ENCODE peak calls at places on chromosomes 11 and 22, in six cellular contexts. One of them, this sample, is unnamed.

GRCh38 chr11:66495401-66495844 is 15.0 kb upstream of the BBS1 start:
- DNase-seq in GM12878: no peak
- DNase-seq in SK-N-SH: no peak
- DNase-seq in GM12891: no peak
- DNase-seq in K562: no peak
- DNase-seq in GM12892: no peak
- DNase-seq in this sample: peak

GRCh38 chr22:49749885-49750510 is 77.7 kb downstream of the BRD1 start:
- DNase-seq in GM12891: no peak
- DNase-seq in GM12878: no peak
- DNase-seq in K562: no peak
- DNase-seq in GM12892: no peak
- DNase-seq in SK-N-SH: peak
- DNase-seq in this sample: no peak

GRCh38 chr11:111631034-111631665 is 28.9 kb downstream of the SIK2 start:
- DNase-seq in SK-N-SH: no peak
- DNase-seq in GM12878: no peak
- DNase-seq in GM12891: no peak
- DNase-seq in K562: no peak
- DNase-seq in GM12892: no peak
- DNase-seq in this sample: no peak

GRCh38 chr11:9675691-9676090 is 11.8 kb downstream of the SWAP70 start:
- DNase-seq in GM12892: no peak
- DNase-seq in GM12878: no peak
- DNase-seq in SK-N-SH: no peak
- DNase-seq in K562: no peak
- DNase-seq in GM12891: no peak
- DNase-seq in this sample: no peak

GRCh38 chr11:72646024-72646423 is 28.2 kb downstream of the PDE2A start:
- DNase-seq in GM12891: no peak
- DNase-seq in GM12892: no peak
- DNase-seq in GM12878: no peak
- DNase-seq in K562: no peak
- DNase-seq in SK-N-SH: no peak
- DNase-seq in this sample: no peak

GRCh38 chr22:32823024-32823730 is 21.7 kb downstream of the TIMP3 start:
- DNase-seq in SK-N-SH: peak
- DNase-seq in GM12878: no peak
- DNase-seq in GM12891: no peak
- DNase-seq in K562: peak
- DNase-seq in GM12892: no peak
- DNase-seq in this sample: peak

GRCh38 chr11:64136767-64137166 is 29.1 kb downstream of the MACROD1 start:
- DNase-seq in K562: no peak
- DNase-seq in GM12891: no peak
- DNase-seq in GM12892: no peak
- DNase-seq in SK-N-SH: no peak
- DNase-seq in GM12878: no peak
- DNase-seq in this sample: no peak

GRCh38 chr22:36873614-36874308 is 13.0 kb downstream of the NCF4 start:
- DNase-seq in GM12892: peak
- DNase-seq in SK-N-SH: peak
- DNase-seq in GM12878: peak
- DNase-seq in GM12891: peak
- DNase-seq in K562: peak
- DNase-seq in this sample: no peak

GRCh38 chr11:1530686-1531256 is 41.3 kb downstream of the DUSP8 start:
- DNase-seq in GM12891: no peak
- DNase-seq in GM12892: no peak
- DNase-seq in GM12878: no peak
- DNase-seq in SK-N-SH: no peak
- DNase-seq in K562: no peak
- DNase-seq in this sample: no peak

GRCh38 chr22:17043521-17043920 is 35.5 kb upstream of the GAB4 start:
- DNase-seq in GM12891: no peak
- DNase-seq in K562: no peak
- DNase-seq in GM12878: peak
- DNase-seq in GM12892: no peak
- DNase-seq in SK-N-SH: no peak
- DNase-seq in this sample: no peak

GRCh38 chr11:102935514-102935913 is 20.0 kb downstream of the MMP13 start:
- DNase-seq in SK-N-SH: no peak
- DNase-seq in K562: no peak
- DNase-seq in GM12878: no peak
- DNase-seq in GM12892: no peak
- DNase-seq in GM12891: no peak
- DNase-seq in this sample: no peak

GRCh38 chr11:37468344-37468743 is 870.3 kb upstream of the RAG2 start:
- DNase-seq in K562: no peak
- DNase-seq in GM12878: no peak
- DNase-seq in GM12891: no peak
- DNase-seq in SK-N-SH: no peak
- DNase-seq in GM12892: no peak
- DNase-seq in this sample: no peak

GRCh38 chr22:37544955-37545702 is 15.2 kb upstream of the CDC42EP1 start:
- DNase-seq in GM12892: no peak
- DNase-seq in GM12878: no peak
- DNase-seq in GM12891: peak
- DNase-seq in SK-N-SH: peak
- DNase-seq in K562: no peak
- DNase-seq in this sample: peak

GRCh38 chr22:17866127-17866526 is 91.9 kb upstream of the BID start:
- DNase-seq in GM12892: no peak
- DNase-seq in K562: no peak
- DNase-seq in GM12891: no peak
- DNase-seq in SK-N-SH: no peak
- DNase-seq in GM12878: no peak
- DNase-seq in this sample: no peak

GRCh38 chr11:29490951-29491350 is 525.9 kb downstream of the KCNA4 start:
- DNase-seq in GM12878: no peak
- DNase-seq in GM12892: no peak
- DNase-seq in K562: no peak
- DNase-seq in SK-N-SH: no peak
- DNase-seq in GM12891: no peak
- DNase-seq in this sample: no peak

DNA sequence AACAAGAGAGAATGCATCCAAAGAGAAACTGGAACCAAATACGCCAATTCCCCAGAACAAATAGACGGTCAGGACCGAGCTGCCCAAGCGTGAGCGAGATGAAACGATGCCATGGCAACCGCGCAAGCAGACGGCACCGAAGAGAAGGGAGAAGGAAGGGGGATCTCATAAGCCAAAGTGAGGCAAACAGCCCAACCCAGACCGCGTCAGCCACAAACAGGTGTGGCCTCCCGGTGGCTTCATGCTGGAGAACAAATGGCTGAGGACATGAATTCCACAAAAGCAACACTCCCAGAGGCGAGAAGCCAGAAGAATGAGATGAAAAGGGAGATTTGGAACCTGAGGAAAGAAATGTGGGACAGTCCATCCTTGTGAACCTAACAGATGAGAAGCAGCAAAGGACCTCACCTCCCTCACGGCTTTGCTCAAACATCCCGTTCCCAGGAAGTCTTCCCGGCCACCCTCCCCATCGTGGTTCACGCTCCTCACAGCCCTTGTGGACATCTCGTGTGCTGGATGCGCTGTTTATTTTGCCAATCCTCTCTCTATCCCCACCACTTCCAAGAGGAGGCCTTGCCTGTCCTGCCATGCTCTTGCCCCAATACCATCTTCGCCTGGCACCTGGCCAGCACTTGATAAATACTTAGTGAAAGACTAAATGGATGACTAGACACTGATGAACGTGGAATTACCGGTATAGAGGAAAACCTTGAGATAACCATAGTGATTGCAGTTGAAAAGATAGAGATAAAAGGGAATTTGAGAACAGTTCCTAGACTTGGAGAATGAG is 89.2 kb upstream of the RTL6 start:
- DNase-seq in GM12878: no peak
- DNase-seq in K562: no peak
- DNase-seq in SK-N-SH: no peak
- DNase-seq in GM12892: no peak
- DNase-seq in GM12891: no peak
- DNase-seq in this sample: no peak
- TF ChIP-seq TAF1 in GM12878: no peak
- TF ChIP-seq TAF1 in K562: no peak
- TF ChIP-seq TAF1 in SK-N-SH: no peak
- TF ChIP-seq TAF1 in GM12892: no peak
- TF ChIP-seq TAF1 in GM12891: no peak
- TF ChIP-seq TAF1 in this sample: no peak

GRCh38 chr22:46640293-46640692 is 20.1 kb downstream of the GRAMD4 start:
- DNase-seq in SK-N-SH: no peak
- DNase-seq in GM12892: no peak
- DNase-seq in K562: no peak
- DNase-seq in GM12878: no peak
- DNase-seq in GM12891: no peak
- DNase-seq in this sample: no peak

GRCh38 chr22:46637711-46638600 is 17.8 kb downstream of the GRAMD4 start:
- DNase-seq in GM12892: no peak
- DNase-seq in GM12891: no peak
- DNase-seq in GM12878: no peak
- DNase-seq in SK-N-SH: no peak
- DNase-seq in K562: no peak
- DNase-seq in this sample: no peak

GRCh38 chr22:46639843-46640242 is 19.7 kb downstream of the GRAMD4 start:
- DNase-seq in GM12891: no peak
- DNase-seq in SK-N-SH: no peak
- DNase-seq in K562: no peak
- DNase-seq in GM12892: no peak
- DNase-seq in GM12878: no peak
- DNase-seq in this sample: no peak

GRCh38 chr22:46636221-46637002 is 16.2 kb downstream of the GRAMD4 start:
- DNase-seq in GM12878: no peak
- DNase-seq in SK-N-SH: no peak
- DNase-seq in GM12891: no peak
- DNase-seq in K562: no peak
- DNase-seq in GM12892: no peak
- DNase-seq in this sample: no peak

GRCh38 chr22:46638601-46639431 is 18.6 kb downstream of the GRAMD4 start:
- DNase-seq in SK-N-SH: no peak
- DNase-seq in GM12878: no peak
- DNase-seq in K562: no peak
- DNase-seq in GM12891: no peak
- DNase-seq in GM12892: no peak
- DNase-seq in this sample: no peak
- TF ChIP-seq TAF1 in SK-N-SH: no peak
- TF ChIP-seq TAF1 in GM12878: no peak
- TF ChIP-seq TAF1 in K562: no peak
- TF ChIP-seq TAF1 in GM12891: no peak
- TF ChIP-seq TAF1 in GM12892: no peak
- TF ChIP-seq TAF1 in this sample: no peak

DNA sequence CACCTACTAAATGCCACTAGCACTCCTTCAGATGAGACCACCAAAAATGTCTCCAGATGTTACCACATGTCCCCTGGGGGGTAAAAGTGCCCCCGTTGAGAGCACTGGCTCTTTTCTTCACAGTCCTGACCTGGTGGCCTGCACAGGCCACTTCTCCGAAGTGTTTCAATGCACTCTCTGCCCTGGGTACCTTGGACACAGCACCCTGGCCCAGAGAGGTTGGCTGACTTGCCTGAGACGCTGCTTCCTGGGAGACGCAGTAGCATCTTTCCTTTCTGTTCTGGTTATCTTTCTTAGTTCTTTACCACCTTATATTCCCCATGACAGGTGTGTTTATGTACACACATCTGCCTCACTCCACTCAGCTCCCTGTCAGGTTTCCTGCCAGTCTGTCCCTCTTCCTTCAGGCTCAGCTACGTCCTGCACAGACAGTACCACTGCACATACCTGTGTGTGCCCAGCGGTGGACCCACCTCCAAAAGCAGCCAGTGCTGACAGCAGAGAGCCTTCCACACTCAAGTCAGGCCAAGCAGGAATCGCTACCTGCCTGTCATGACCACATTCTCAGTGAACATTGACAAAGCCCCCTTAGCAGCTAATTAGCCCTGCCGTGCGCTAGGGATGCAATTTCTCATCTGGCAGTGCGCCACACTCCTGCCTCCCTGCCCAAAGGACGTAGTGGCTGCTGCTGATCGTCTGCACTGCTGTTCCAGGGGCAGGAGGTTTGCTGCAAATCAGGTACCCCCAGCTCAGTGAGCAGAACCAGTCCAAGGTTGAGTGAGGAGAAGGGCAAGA is 39.0 kb downstream of the FAM83F start:
- DNase-seq in GM12892: no peak
- DNase-seq in SK-N-SH: no peak
- DNase-seq in GM12878: no peak
- DNase-seq in GM12891: no peak
- DNase-seq in K562: no peak
- DNase-seq in this sample: no peak
- TF ChIP-seq TAF1 in GM12892: no peak
- TF ChIP-seq TAF1 in SK-N-SH: no peak
- TF ChIP-seq TAF1 in GM12878: no peak
- TF ChIP-seq TAF1 in GM12891: no peak
- TF ChIP-seq TAF1 in K562: no peak
- TF ChIP-seq TAF1 in this sample: no peak

DNA sequence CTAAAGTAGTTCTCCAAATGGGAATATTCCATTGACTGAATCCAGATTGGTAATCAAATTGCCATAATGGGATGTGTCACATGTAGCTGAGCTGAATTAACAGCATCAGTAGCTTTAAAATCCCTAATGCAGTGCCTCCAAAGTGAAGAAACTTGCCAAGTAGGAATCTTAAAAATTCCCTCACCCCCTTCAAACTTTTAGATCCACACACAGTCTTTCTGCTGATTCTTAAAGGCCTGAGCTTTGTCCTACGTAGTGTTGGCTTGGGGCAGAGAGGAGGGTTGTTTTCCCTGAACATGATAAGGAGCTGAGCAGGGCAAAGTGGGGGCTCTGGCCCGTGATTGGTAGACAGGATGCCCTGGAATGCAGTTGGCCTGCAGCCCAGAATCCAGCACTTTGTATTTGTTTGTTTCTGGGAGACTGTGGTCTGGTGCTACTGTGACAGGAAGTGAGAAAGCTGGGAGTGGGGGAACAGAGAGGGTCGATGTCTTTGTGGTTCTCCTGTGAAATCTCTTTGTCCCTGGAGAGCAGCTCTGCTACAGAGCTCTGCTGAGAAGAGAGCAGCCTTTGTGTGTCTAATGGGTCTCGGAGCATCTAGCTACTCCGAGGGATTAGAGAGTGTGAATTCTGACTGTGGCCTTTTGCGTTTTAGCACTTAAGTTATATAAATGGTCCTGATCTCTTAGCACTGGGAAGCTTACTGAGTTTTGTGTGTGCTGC is 16.9 kb downstream of the CTNND1 start:
- DNase-seq in K562: peak
- DNase-seq in GM12892: no peak
- DNase-seq in GM12891: no peak
- DNase-seq in SK-N-SH: peak
- DNase-seq in GM12878: no peak
- DNase-seq in this sample: peak
- TF ChIP-seq TAF1 in K562: no peak
- TF ChIP-seq TAF1 in GM12892: no peak
- TF ChIP-seq TAF1 in GM12891: no peak
- TF ChIP-seq TAF1 in SK-N-SH: no peak
- TF ChIP-seq TAF1 in GM12878: no peak
- TF ChIP-seq TAF1 in this sample: peak

This sample was measured in H1.